ENCODE peak calls at places on chromosomes 3 and 15, in ten cellular contexts. S is astrocyte of the hippocampus; V is AG09309; D is upper lobe of right lung; X is activated T-cell treated with anti-CD3 and anti-CD28 coated beads, Interleukin-2, amount 50 U/mL, for 72 hours; H is substantia nigra; F is CD8-positive, alpha-beta T cell; A is DND-41; Y is WTC11; N is OCI-LY7. P is an unnamed sample.

GRCh38 chr3:194879126-194879887 is 193.6 kb downstream of the FAM43A start:
- DNase-seq in S (no peak), V (no peak), D (no peak), X (no peak), H (no peak), F (no peak), A (no peak), Y (no peak), N (peak; percentile 7), P (no peak)

GRCh38 chr3:196774191-196774820 is 34.6 kb downstream of the PAK2 start:
- DNase-seq in S (no peak), V (no peak), D (no peak), X (no peak), H (no peak), F (no peak), A (no peak), Y (no peak), N (no peak), P (peak; percentile 46)

GRCh38 chr3:30286007-30286669 is 320.3 kb upstream of the TGFBR2 start:
- DNase-seq in S (peak; percentile 96), V (peak; percentile 80), D (no peak), X (peak; percentile 52), H (peak; percentile 4), F (no peak), A (no peak), Y (no peak), N (no peak), P (peak; percentile 78)

GRCh38 chr3:67461667-67462142 is 192.7 kb downstream of the SUCLG2 start:
- DNase-seq in S (no peak), V (no peak), D (no peak), X (no peak), H (no peak), F (no peak), A (no peak), Y (no peak), N (no peak), P (peak; percentile 47)

GRCh38 chr3:49534581-49535495 is 19.4 kb upstream of the BSN start:
- DNase-seq in S (peak; percentile 88), V (no peak), D (no peak), X (no peak), H (peak; percentile 51), F (no peak), A (no peak), Y (peak; percentile 73), N (no peak), P (no peak)

GRCh38 chr3:58487140-58487886 is 4.6 kb upstream of the KCTD6 start:
- DNase-seq in S (peak; percentile 63), V (no peak), D (no peak), X (no peak), H (no peak), F (no peak), A (no peak), Y (no peak), N (no peak), P (peak; percentile 38)

GRCh38 chr3:123314409-123315270 is 112.9 kb downstream of the SEC22A start:
- DNase-seq in S (no peak), V (no peak), D (no peak), X (no peak), H (no peak), F (no peak), A (no peak), Y (peak; percentile 89), N (peak; percentile 23), P (no peak)

GRCh38 chr3:20648921-20649381 is 462.9 kb upstream of the SGO1 start:
- DNase-seq in S (no peak), V (peak; percentile 59), D (no peak), X (no peak), H (no peak), F (no peak), A (no peak), Y (no peak), N (no peak), P (no peak)

GRCh38 chr3:149536429-149536828 is 61.9 kb downstream of the TM4SF4 start:
- DNase-seq in S (peak; percentile 91), V (no peak), D (peak; percentile 74), X (no peak), H (no peak), F (no peak), A (no peak), Y (peak; percentile 74), N (no peak), P (no peak)

GRCh38 chr3:134326760-134327593 is 47.3 kb downstream of the AMOTL2 start:
- DNase-seq in S (peak; percentile 96), V (peak; percentile 99), D (no peak), X (no peak), H (no peak), F (no peak), A (no peak), Y (peak; percentile 59), N (no peak), P (peak; percentile 99)

GRCh38 chr15:95150466-95150865 is 919.1 kb downstream of the MCTP2 start:
- DNase-seq in S (no peak), V (no peak), D (no peak), X (no peak), H (no peak), F (no peak), A (no peak), Y (no peak), N (no peak), P (no peak)

GRCh38 chr3:102398196-102398595 is 36.6 kb upstream of the ZPLD1 start:
- DNase-seq in S (no peak), V (no peak), D (no peak), X (no peak), H (no peak), F (no peak), A (no peak), Y (no peak), N (no peak), P (no peak)

GRCh38 chr3:184654375-184654774 is 57.5 kb downstream of the MAGEF1 start:
- DNase-seq in S (no peak), V (no peak), D (no peak), X (no peak), H (no peak), F (no peak), A (no peak), Y (no peak), N (no peak), P (no peak)

GRCh38 chr3:102089182-102089581 is 239.9 kb downstream of the NFKBIZ start:
- DNase-seq in S (no peak), V (no peak), D (no peak), X (no peak), H (no peak), F (no peak), A (no peak), Y (no peak), N (no peak), P (no peak)

GRCh38 chr3:112390783-112391641 is 58.1 kb downstream of the CD200 start:
- DNase-seq in S (peak; percentile 94), V (peak; percentile 84), D (no peak), X (no peak), H (peak; percentile 72), F (no peak), A (no peak), Y (no peak), N (no peak), P (peak; percentile 40)

GRCh38 chr3:117443014-117443413 is 733.4 kb downstream of the TUSC7 start:
- DNase-seq in S (no peak), V (no peak), D (no peak), X (no peak), H (no peak), F (no peak), A (no peak), Y (no peak), N (no peak), P (no peak)

GRCh38 chr3:73148207-73148606 is 86.7 kb downstream of the EBLN2 start:
- DNase-seq in S (peak; percentile 13), V (no peak), D (no peak), X (no peak), H (no peak), F (no peak), A (no peak), Y (no peak), N (no peak), P (no peak)

GRCh38 chr3:69254351-69254750 is 131.5 kb downstream of the FRMD4B start:
- DNase-seq in S (no peak), V (no peak), D (no peak), X (no peak), H (no peak), F (no peak), A (no peak), Y (no peak), N (no peak), P (no peak)

GRCh38 chr15:98397411-98397810 is 250.9 kb upstream of the IGF1R start:
- DNase-seq in S (no peak), V (no peak), D (no peak), X (no peak), H (no peak), F (no peak), A (no peak), Y (no peak), N (no peak), P (no peak)

GRCh38 chr3:166510382-166510781 is 673.2 kb upstream of the BCHE start:
- DNase-seq in S (no peak), V (no peak), D (no peak), X (no peak), H (no peak), F (no peak), A (no peak), Y (peak; percentile 58), N (no peak), P (no peak)

GRCh38 chr3:56800373-56801150 is 1.2 kb downstream of the ARHGEF3 start:
- DNase-seq in S (peak; percentile 42), V (no peak), D (no peak), X (peak; percentile 87), H (peak; percentile 55), F (peak; percentile 75), A (peak; percentile 91), Y (no peak), N (peak; percentile 80), P (no peak)

GRCh38 chr3:123451186-123451585 is 2.3 kb upstream of the ADCY5 start:
- DNase-seq in S (no peak), V (no peak), D (no peak), X (no peak), H (no peak), F (no peak), A (no peak), Y (no peak), N (no peak), P (no peak)

GRCh38 chr3:185646382-185647133 is 60.5 kb downstream of the SENP2 start:
- DNase-seq in S (no peak), V (no peak), D (no peak), X (no peak), H (no peak), F (no peak), A (no peak), Y (no peak), N (no peak), P (no peak)

GRCh38 chr3:87426916-87427315 is 150.5 kb upstream of the POU1F1 start:
- DNase-seq in S (peak; percentile 41), V (peak; percentile 10), D (no peak), X (no peak), H (no peak), F (no peak), A (no peak), Y (no peak), N (no peak), P (no peak)

GRCh38 chr3:52217409-52217805 is 8.0 kb downstream of the TLR9 start:
- DNase-seq in S (no peak), V (no peak), D (no peak), X (no peak), H (no peak), F (no peak), A (no peak), Y (no peak), N (no peak), P (no peak)

GRCh38 chr3:74463515-74463914 is 150.9 kb downstream of the CNTN3 start:
- DNase-seq in S (no peak), V (no peak), D (no peak), X (no peak), H (no peak), F (no peak), A (no peak), Y (no peak), N (no peak), P (no peak)